ENCODE peak calls at places on chromosome 5, in six cellular contexts. D, U, W, I, S and Y are unnamed samples.

GRCh38 chr5:17802256-17802655 is 168.0 kb downstream of the TAF11L14 start:
- DNase-seq in D (no peak), U (no peak), W (no peak), I (no peak), S (no peak), Y (no peak)

GRCh38 chr5:80754900-80755299 is 100.1 kb upstream of the DHFR start:
- DNase-seq in D (no peak), U (no peak), W (no peak), I (peak), S (no peak), Y (no peak)

GRCh38 chr5:59522201-59522831 is 371.2 kb downstream of the PDE4D start:
- DNase-seq in D (no peak), U (no peak), W (no peak), I (no peak), S (no peak), Y (peak)

GRCh38 chr5:10455273-10455670 is 13.6 kb downstream of the ROPN1L start:
- DNase-seq in D (no peak), U (no peak), W (no peak), I (no peak), S (no peak), Y (no peak)

GRCh38 chr5:80713640-80714039 is 58.9 kb upstream of the DHFR start:
- DNase-seq in D (no peak), U (no peak), W (no peak), I (no peak), S (no peak), Y (peak)

GRCh38 chr5:42250-42649 is 49.7 kb upstream of the PLEKHG4B start:
- DNase-seq in D (no peak), U (no peak), W (no peak), I (no peak), S (no peak), Y (peak)

GRCh38 chr5:5738797-5739489 is 316.5 kb downstream of the ICE1 start:
- DNase-seq in D (no peak), U (no peak), W (no peak), I (no peak), S (no peak), Y (no peak)

GRCh38 chr5:163005949-163006348 is 431.4 kb upstream of the CCNG1 start:
- DNase-seq in D (no peak), U (no peak), W (no peak), I (no peak), S (no peak), Y (peak)

GRCh38 chr5:80139573-80139972 is 104.4 kb downstream of the THBS4 start:
- DNase-seq in D (no peak), U (no peak), W (no peak), I (no peak), S (no peak), Y (no peak)

GRCh38 chr5:167899490-167899889 is 392.0 kb upstream of the WWC1 start:
- DNase-seq in D (no peak), U (no peak), W (no peak), I (no peak), S (no peak), Y (peak)

DNA sequence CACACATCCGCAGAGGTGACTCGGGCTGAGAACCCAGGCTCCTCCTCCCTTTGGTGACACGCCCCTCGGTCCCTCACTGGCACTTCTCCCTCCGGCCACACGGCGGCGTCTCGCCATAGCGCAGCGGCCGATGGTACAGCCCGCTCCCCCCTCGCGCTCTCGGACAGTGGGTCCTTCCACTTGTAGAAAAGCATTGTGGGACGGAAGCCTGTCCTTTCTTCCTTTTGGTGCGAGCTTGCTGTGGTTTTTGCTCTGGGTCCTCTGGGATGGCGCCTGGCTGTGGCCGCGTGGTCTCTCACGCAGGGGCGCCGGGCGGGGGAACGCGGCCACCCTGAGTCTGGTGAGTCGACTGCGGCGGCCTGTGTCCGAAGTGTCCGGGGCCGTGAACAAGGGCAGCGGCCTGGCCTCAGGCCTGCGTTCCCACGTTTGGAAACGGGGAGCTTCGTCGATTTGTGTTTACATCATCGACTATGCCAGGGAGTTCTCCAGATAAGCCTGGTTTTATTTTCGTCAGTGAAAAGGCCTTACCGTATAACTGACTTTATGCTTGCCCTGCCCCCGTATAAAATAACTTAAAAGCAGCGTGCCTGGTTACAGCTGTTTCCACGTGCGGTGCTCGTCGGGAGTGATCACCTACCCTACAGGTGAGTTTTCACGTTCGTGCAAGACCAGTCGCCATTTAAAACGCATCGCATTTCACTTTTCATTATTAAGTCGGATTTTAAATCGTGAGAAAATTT is 258.3 kb downstream of the EPB41L4A start:
- DNase-seq in D (peak), U (peak), W (peak), I (peak), S (peak), Y (peak)
- TF ChIP-seq CTCF in D (peak), U (peak), W (peak), I (peak), S (peak), Y (peak)

GRCh38 chr5:92484484-92484883 is 1096.5 kb downstream of the NR2F1-AS1 start:
- DNase-seq in D (no peak), U (no peak), W (no peak), I (no peak), S (no peak), Y (no peak)
- TF ChIP-seq CTCF in D (no peak), U (no peak), W (no peak), I (no peak), S (no peak), Y (no peak)

GRCh38 chr5:114055810-114056476 is 305.9 kb upstream of the KCNN2 start:
- DNase-seq in D (peak), U (no peak), W (no peak), I (peak), S (no peak), Y (no peak)

GRCh38 chr5:114050087-114050486 is 311.8 kb upstream of the KCNN2 start:
- DNase-seq in D (no peak), U (no peak), W (no peak), I (no peak), S (no peak), Y (no peak)

GRCh38 chr5:114053377-114053776 is 308.5 kb upstream of the KCNN2 start:
- DNase-seq in D (no peak), U (no peak), W (no peak), I (no peak), S (no peak), Y (no peak)

DNA sequence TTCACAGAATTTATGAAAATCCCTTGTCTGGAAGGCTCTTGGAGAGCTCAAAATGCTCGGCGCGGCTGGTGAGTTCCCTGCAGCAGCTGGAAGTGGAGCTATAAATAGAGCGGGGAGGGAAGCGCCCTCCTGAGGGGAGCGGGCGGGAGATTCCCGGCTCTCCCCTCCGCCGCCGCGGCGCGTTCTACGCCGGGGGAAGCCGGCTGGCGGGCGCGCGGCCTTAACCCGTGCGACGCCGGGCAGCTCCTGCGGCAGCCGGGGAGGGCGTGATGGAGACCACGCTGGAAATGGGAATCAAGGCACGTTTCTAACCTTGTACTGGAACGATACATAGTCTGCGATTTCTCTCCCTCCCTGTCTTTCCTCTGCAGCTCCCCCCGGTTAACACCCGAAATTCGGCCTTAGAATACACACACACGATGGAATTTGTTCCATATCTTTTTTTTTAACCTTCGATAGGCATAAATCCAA is 306.5 kb upstream of the KCNN2 start:
- DNase-seq in D (peak), U (no peak), W (no peak), I (peak), S (no peak), Y (no peak)
- TF ChIP-seq CTCF in D (no peak), U (no peak), W (no peak), I (no peak), S (no peak), Y (no peak)

GRCh38 chr5:91221917-91222316 is 161.2 kb downstream of the ARRDC3 start:
- DNase-seq in D (no peak), U (no peak), W (no peak), I (no peak), S (no peak), Y (no peak)
- TF ChIP-seq CTCF in D (no peak), U (no peak), W (no peak), I (no peak), S (no peak), Y (no peak)

GRCh38 chr5:52658266-52658665 is 129.4 kb upstream of the ITGA1 start:
- DNase-seq in D (no peak), U (no peak), W (no peak), I (no peak), S (no peak), Y (no peak)

GRCh38 chr5:52661903-52662302 is 125.8 kb upstream of the ITGA1 start:
- DNase-seq in D (no peak), U (no peak), W (no peak), I (no peak), S (no peak), Y (no peak)

GRCh38 chr5:52655163-52655562 is 132.6 kb upstream of the ITGA1 start:
- DNase-seq in D (no peak), U (no peak), W (no peak), I (no peak), S (no peak), Y (no peak)

GRCh38 chr5:52660621-52661020 is 127.1 kb upstream of the ITGA1 start:
- DNase-seq in D (no peak), U (no peak), W (no peak), I (no peak), S (no peak), Y (no peak)

GRCh38 chr5:52657231-52657645 is 130.5 kb upstream of the ITGA1 start:
- DNase-seq in D (no peak), U (peak), W (no peak), I (no peak), S (no peak), Y (peak)
- TF ChIP-seq CTCF in D (peak), U (peak), W (peak), I (peak), S (peak), Y (peak)

DNA sequence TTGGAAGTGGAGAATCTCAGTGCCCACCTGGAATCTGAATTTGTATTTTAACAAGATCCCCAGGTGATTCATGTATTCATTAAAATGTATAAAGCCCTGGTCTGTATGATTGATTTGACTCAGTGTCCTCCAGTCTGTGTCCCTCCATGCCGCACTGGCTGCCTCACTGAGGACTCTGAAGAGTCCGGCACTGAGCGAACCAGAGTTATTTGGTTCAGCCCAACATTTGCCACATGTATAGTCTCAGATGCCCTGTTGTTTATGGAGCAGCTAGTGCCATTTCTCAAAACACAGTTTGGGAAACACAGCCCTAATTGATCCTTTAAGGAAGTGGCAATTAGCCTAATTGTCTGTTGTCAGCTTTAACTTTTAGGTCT is 6.7 kb downstream of the ERGIC1 start:
- DNase-seq in D (no peak), U (no peak), W (no peak), I (no peak), S (no peak), Y (no peak)
- TF ChIP-seq CTCF in D (no peak), U (no peak), W (no peak), I (no peak), S (no peak), Y (no peak)

DNA sequence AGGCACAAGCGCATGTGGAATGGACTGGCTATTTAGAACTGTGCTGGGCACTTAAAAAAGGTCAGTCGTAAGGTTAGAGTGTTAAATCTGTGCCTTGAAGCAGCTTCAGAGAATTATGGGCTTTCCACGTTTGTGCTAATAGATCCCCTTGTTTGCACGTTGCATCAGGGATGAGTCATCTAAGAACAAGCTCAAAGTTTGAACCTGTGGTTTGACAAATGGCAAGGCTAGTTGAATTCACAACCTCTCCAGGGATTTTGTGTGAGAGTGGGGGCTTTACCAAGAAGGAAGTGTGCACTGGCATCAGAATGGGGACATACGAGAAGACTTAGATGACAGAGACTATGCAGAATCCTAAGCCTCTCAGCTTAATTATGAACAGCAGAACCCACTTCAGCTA is 249.6 kb downstream of the IRX1 start:
- DNase-seq in D (no peak), U (no peak), W (no peak), I (no peak), S (no peak), Y (peak)
- TF ChIP-seq CTCF in D (no peak), U (no peak), W (no peak), I (no peak), S (no peak), Y (no peak)

GRCh38 chr5:180390441-180391190 is 37.5 kb upstream of the GFPT2 start:
- DNase-seq in D (no peak), U (no peak), W (no peak), I (no peak), S (peak), Y (no peak)
- TF ChIP-seq CTCF in D (no peak), U (no peak), W (no peak), I (no peak), S (no peak), Y (no peak)

GRCh38 chr5:75414241-75414640 is 77.2 kb downstream of the HMGCR start:
- DNase-seq in D (no peak), U (no peak), W (no peak), I (no peak), S (no peak), Y (no peak)

GRCh38 chr5:75412111-75412990 is 75.3 kb downstream of the HMGCR start:
- DNase-seq in D (no peak), U (peak), W (no peak), I (no peak), S (no peak), Y (no peak)
- TF ChIP-seq CTCF in D (no peak), U (no peak), W (no peak), I (no peak), S (no peak), Y (no peak)

GRCh38 chr5:146475906-146476305 is 28.8 kb downstream of the TCERG1 start:
- DNase-seq in D (no peak), U (no peak), W (no peak), I (no peak), S (no peak), Y (no peak)

GRCh38 chr5:146474040-146474439 is 26.9 kb downstream of the TCERG1 start:
- DNase-seq in D (no peak), U (no peak), W (no peak), I (no peak), S (no peak), Y (no peak)

GRCh38 chr5:146475190-146475801 is 28.2 kb downstream of the TCERG1 start:
- DNase-seq in D (no peak), U (no peak), W (no peak), I (no peak), S (no peak), Y (no peak)
- TF ChIP-seq CTCF in D (no peak), U (peak), W (peak), I (no peak), S (no peak), Y (peak)